ENCODE peak calls at places on chromosome 15, in nine cellular contexts. S, D, W, M, J, U, H, E and F are unnamed samples.

GRCh38 chr15:95760508-95760907 is 570.0 kb upstream of the NR2F2 start:
- DNase-seq in W (no peak), M (no peak), U (no peak), J (peak), D (no peak), S (no peak), E (peak), H (peak), F (no peak)

GRCh38 chr15:42038401-42038800 is 17.6 kb upstream of the PLA2G4E start:
- DNase-seq in S (no peak), J (no peak), M (no peak), H (no peak), U (no peak), E (no peak), D (no peak), W (no peak), F (no peak)

GRCh38 chr15:41917767-41918430 is 24.0 kb upstream of the SPTBN5 start:
- DNase-seq in J (no peak), E (no peak), S (no peak), W (no peak), H (no peak), M (no peak), D (no peak), U (no peak), F (no peak)

GRCh38 chr15:35485411-35485810 is 60.6 kb downstream of the DPH6 start:
- DNase-seq in E (no peak), H (no peak), U (no peak), S (no peak), M (no peak), J (no peak), W (no peak), D (no peak), F (no peak)

GRCh38 chr15:68389936-68390790 is 41.8 kb downstream of the ITGA11 start:
- DNase-seq in U (peak), W (no peak), D (no peak), M (peak), J (no peak), H (no peak), E (peak), S (no peak), F (no peak)

GRCh38 chr15:31163769-31164572 is 62.4 kb upstream of the TRPM1 start:
- DNase-seq in D (no peak), W (no peak), S (no peak), M (no peak), E (no peak), J (no peak), U (no peak), H (no peak), F (no peak)

GRCh38 chr15:60219841-60220240 is 177.9 kb downstream of the ANXA2 start:
- DNase-seq in W (no peak), D (no peak), E (no peak), M (no peak), U (no peak), S (no peak), J (no peak), H (no peak), F (no peak)

GRCh38 chr15:43046484-43046883 is 59.4 kb downstream of the UBR1 start:
- DNase-seq in J (no peak), S (no peak), M (no peak), U (no peak), H (no peak), D (no peak), E (no peak), W (no peak), F (no peak)

GRCh38 chr15:95930659-95931375 is 399.7 kb upstream of the NR2F2 start:
- DNase-seq in S (no peak), J (no peak), D (no peak), W (no peak), M (no peak), E (no peak), H (no peak), U (no peak), F (no peak)

GRCh38 chr15:62108411-62108810 is 41.6 kb downstream of the C2CD4A start:
- DNase-seq in H (no peak), M (no peak), D (no peak), S (no peak), W (no peak), U (no peak), J (no peak), E (no peak), F (no peak)

GRCh38 chr15:83930392-83930791 is 276.5 kb downstream of the ADAMTSL3 start:
- DNase-seq in U (no peak), J (no peak), W (no peak), M (no peak), E (no peak), H (no peak), S (no peak), D (no peak), F (no peak)

GRCh38 chr15:36925671-36926421 is 174.5 kb downstream of the MEIS2 start:
- DNase-seq in E (no peak), M (no peak), S (no peak), J (no peak), D (no peak), H (no peak), W (no peak), U (no peak), F (no peak)

GRCh38 chr15:34318277-34319079 is 19.1 kb downstream of the SLC12A6 start:
- DNase-seq in E (peak), H (peak), M (no peak), S (no peak), W (peak), U (peak), J (peak), D (no peak), F (peak)

GRCh38 chr15:70315431-70315830 is 217.7 kb upstream of the TLE3 start:
- DNase-seq in M (no peak), D (no peak), E (no peak), S (no peak), H (no peak), J (no peak), W (no peak), U (no peak), F (no peak)

GRCh38 chr15:51499379-51499976 is 123.1 kb downstream of the DMXL2 start:
- DNase-seq in H (peak), U (no peak), W (no peak), J (peak), D (no peak), S (no peak), E (no peak), M (no peak), F (peak)

GRCh38 chr15:66824374-66824773 is 122.3 kb downstream of the SMAD6 start:
- DNase-seq in D (no peak), U (no peak), E (no peak), W (no peak), M (no peak), J (no peak), H (no peak), S (no peak), F (no peak)

GRCh38 chr15:90106522-90107117 is 4.4 kb upstream of the IDH2 start:
- DNase-seq in S (no peak), D (no peak), W (no peak), J (peak), M (no peak), H (no peak), U (no peak), E (no peak), F (no peak)

GRCh38 chr15:34610388-34610787 is 26.9 kb upstream of the GOLGA8B start:
- DNase-seq in S (no peak), D (no peak), E (no peak), J (peak), H (peak), M (no peak), U (no peak), W (no peak), F (no peak)

GRCh38 chr15:57551717-57552677 is 39.7 kb upstream of the MYZAP start:
- DNase-seq in D (no peak), M (peak), H (no peak), W (no peak), J (peak), E (peak), U (no peak), S (no peak), F (no peak)

GRCh38 chr15:42427429-42428223 is 63.3 kb downstream of the ZNF106 start:
- DNase-seq in J (no peak), S (no peak), D (no peak), M (peak), W (no peak), U (no peak), H (no peak), E (no peak), F (no peak)

GRCh38 chr15:69398541-69398940 is 15.6 kb upstream of the KIF23 start:
- DNase-seq in W (no peak), S (no peak), E (no peak), M (no peak), D (no peak), H (no peak), J (no peak), U (no peak), F (no peak)

GRCh38 chr15:27692438-27692837 is 406.7 kb downstream of the OCA2 start:
- DNase-seq in J (no peak), M (no peak), E (no peak), S (no peak), U (no peak), H (no peak), D (no peak), W (no peak), F (no peak)

GRCh38 chr15:69016021-69016595 is 1.6 kb downstream of the NOX5 start:
- DNase-seq in E (no peak), U (no peak), W (no peak), M (no peak), H (no peak), J (no peak), S (no peak), D (no peak), F (no peak)